ENCODE peak calls at places on chromosomes 12 and 14, in ten cellular contexts. P is heart left ventricle; C is lower lobe of right lung; V is CD8-positive, alpha-beta T cell; N is tibial artery; Z is adrenal gland; X is ovary; Q is testis; L is colonic mucosa; D is GM23338. B is an unnamed sample. For H3K36me3, the result is how much of the 10 kb centered on the place peaks cover.

GRCh38 chr14:66038214-66038977 is 447.8 kb upstream of the CCDC196 start:
- DNase-seq in N (no peak), L (no peak), C (no peak), Z (peak), X (no peak), V (no peak), P (peak), D (peak), Q (peak), B (peak)

GRCh38 chr14:72303930-72304329 is 371.7 kb downstream of the RGS6 start:
- DNase-seq in D (no peak), L (no peak), V (no peak), P (no peak), N (no peak), X (no peak), C (no peak), Z (no peak), Q (no peak), B (no peak)

GRCh38 chr14:88166616-88167015 is 156.5 kb downstream of the KCNK10 start:
- DNase-seq in X (no peak), L (no peak), N (no peak), V (no peak), Z (no peak), P (no peak), Q (no peak), C (no peak), D (no peak), B (no peak)

GRCh38 chr12:84508325-84508861 is 404.2 kb downstream of the SLC6A15 start:
- DNase-seq in X (no peak), L (peak), N (no peak), C (no peak), D (peak), Q (no peak), P (no peak), V (no peak), Z (peak), B (peak)

GRCh38 chr14:71354801-71355200 is 447.5 kb downstream of the PCNX1 start:
- DNase-seq in Q (no peak), Z (no peak), L (no peak), X (no peak), C (no peak), V (no peak), N (no peak), P (no peak), D (peak), B (peak)

GRCh38 chr12:66647034-66647691 is 31.7 kb downstream of the GRIP1 start:
- DNase-seq in V (no peak), Q (no peak), Z (no peak), X (no peak), P (no peak), C (no peak), N (no peak), D (no peak), L (no peak), B (no peak)

GRCh38 chr14:100659345-100660001 is 67.2 kb upstream of the DLK1 start:
- DNase-seq in X (no peak), N (no peak), Q (no peak), L (no peak), V (no peak), D (no peak), Z (no peak), C (no peak), P (no peak), B (no peak)

GRCh38 chr14:23629831-23630396 is 6.2 kb upstream of the DHRS2 start:
- DNase-seq in Q (no peak), V (no peak), D (no peak), N (no peak), C (no peak), X (no peak), L (no peak), Z (no peak), P (no peak), B (no peak)

GRCh38 chr14:72763892-72764291 is 130.0 kb downstream of the DPF3 start:
- DNase-seq in P (no peak), Z (no peak), X (no peak), C (no peak), N (no peak), L (peak), D (peak), Q (no peak), V (no peak), B (no peak)

GRCh38 chr12:49541140-49541861 is 2.5 kb downstream of the KCNH3 start:
- DNase-seq in Q (no peak), D (no peak), Z (peak), P (no peak), X (no peak), V (no peak), L (no peak), C (no peak), N (peak), B (no peak)

GRCh38 chr12:110739488-110739887 is 3.2 kb downstream of the PPP1CC start:
- DNase-seq in V (no peak), L (no peak), Q (no peak), C (no peak), P (no peak), N (no peak), D (no peak), Z (no peak), X (no peak), B (no peak)

GRCh38 chr12:103596981-103597380 is 9.9 kb downstream of the STAB2 start:
- DNase-seq in V (no peak), Z (no peak), Q (no peak), L (no peak), X (no peak), N (no peak), C (no peak), P (no peak), D (no peak), B (no peak)

GRCh38 chr14:44700184-44700583 is 193.1 kb upstream of the FSCB start:
- DNase-seq in L (no peak), N (no peak), Z (no peak), X (no peak), P (no peak), V (no peak), D (no peak), Q (no peak), C (no peak), B (no peak)

GRCh38 chr14:92437729-92438280 is 75.8 kb upstream of the RIN3 start:
- DNase-seq in N (no peak), P (no peak), D (no peak), V (no peak), C (no peak), Z (no peak), Q (no peak), X (no peak), L (no peak), B (no peak)

GRCh38 chr14:96352708-96353107 is 10.4 kb downstream of the ATG2B start:
- DNase-seq in C (no peak), Q (no peak), V (no peak), L (no peak), N (no peak), Z (no peak), D (no peak), P (no peak), X (no peak), B (no peak)

GRCh38 chr14:23379331-23380196 is 2.7 kb downstream of the CMTM5 start:
- DNase-seq in X (peak), V (peak), Z (peak), D (peak), C (peak), P (peak), Q (peak), L (peak), N (no peak), B (no peak)

GRCh38 chr12:53456654-53457366 is 4.9 kb downstream of the PCBP2 start:
- DNase-seq in D (no peak), Q (no peak), L (no peak), Z (no peak), C (no peak), P (no peak), V (no peak), X (no peak), N (no peak), B (no peak)

GRCh38 chr12:66118240-66118891 is 12.2 kb downstream of the LLPH start:
- DNase-seq in V (no peak), Z (no peak), Q (no peak), X (no peak), C (no peak), P (no peak), D (no peak), L (no peak), N (no peak), B (no peak)

GRCh38 chr12:86349196-86349595 is 93.0 kb upstream of the MGAT4C start:
- DNase-seq in L (no peak), V (no peak), Q (no peak), C (no peak), N (no peak), P (no peak), X (no peak), D (no peak), Z (no peak), B (peak)

DNA sequence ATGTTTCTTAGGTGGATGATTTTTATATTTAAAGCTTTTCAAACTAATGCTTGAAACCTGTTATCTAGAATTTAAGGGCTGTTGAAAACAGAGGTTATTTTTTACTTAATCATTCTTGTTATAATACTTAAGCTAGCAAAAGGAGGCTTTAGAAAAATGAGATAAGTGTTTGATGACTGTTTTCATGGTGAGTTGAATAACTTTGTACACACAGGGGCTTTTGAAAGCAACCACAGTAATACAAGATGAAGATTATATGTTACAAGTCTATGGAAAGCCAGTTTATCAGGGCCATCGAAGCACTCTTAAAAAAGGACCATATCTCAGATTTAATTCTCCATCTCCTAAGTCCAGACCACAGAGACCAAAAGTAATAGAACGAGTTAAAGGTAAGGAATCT is 33.3 kb downstream of the KIAA0586 start:
- DNase-seq in X (no peak), Q (no peak), Z (no peak), D (no peak), V (no peak), N (no peak), L (no peak), P (no peak), C (no peak), B (no peak)
- H3K36me3 ChIP-seq in X (under half), Q (under half), Z (under half), D (under half), V (under half), N (half or more), L (under half), P (under half), C (half or more), B (under half)

GRCh38 chr14:74502236-74503019 is 8.9 kb downstream of the ISCA2 start:
- DNase-seq in L (no peak), X (peak), N (no peak), P (no peak), D (peak), Z (peak), Q (peak), V (no peak), C (no peak), B (no peak)
- TF ChIP-seq CTCF in L (peak), X (no peak), N (peak), P (peak), D (peak), Z (no peak), Q (no peak), V (no peak), C (peak), B (no peak)

DNA sequence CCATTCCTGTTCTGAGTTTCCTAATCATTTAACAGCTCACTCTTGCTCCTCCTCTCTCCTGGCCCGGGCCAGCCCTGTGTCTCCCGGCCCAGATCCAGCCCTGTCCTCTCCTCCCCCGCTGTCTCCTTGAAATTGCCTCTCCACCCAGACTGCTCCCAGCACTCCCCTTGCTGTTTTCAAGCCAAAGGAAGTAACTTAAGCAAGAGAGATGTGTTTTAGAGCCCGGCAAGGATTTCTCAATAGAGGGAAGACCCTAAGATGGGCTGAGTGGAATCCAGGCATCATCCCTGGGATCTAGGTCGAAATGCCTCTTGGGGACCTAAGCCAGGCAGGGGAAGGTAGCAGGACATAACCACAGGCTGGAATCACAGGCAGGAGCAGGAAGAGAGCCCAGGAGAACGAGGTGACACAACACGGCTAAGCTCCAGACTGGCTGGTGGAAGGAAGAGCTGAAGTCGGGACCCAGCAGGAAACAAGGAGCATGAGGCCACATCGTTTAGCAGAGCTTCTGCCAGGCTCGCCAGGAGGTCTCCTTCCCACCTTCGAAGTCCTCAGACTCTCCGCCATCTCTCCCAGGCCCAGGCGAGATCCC is 2.0 kb upstream of the LRP1-AS start:
- DNase-seq in P (peak), X (peak), N (peak), V (no peak), D (no peak), L (peak), C (no peak), Z (peak), Q (peak), B (peak)
- H3K36me3 ChIP-seq in P (under half), X (under half), N (under half), V (under half), D (under half), L (under half), C (under half), Z (under half), Q (under half), B (under half)

GRCh38 chr12:10397311-10397710 is 7.5 kb upstream of the KLRK1 start:
- DNase-seq in V (no peak), X (no peak), Q (no peak), Z (no peak), D (no peak), P (no peak), C (no peak), N (no peak), L (peak), B (no peak)

GRCh38 chr12:10405294-10405693 is 4.3 kb downstream of the KLRC4 start:
- DNase-seq in N (no peak), D (no peak), P (no peak), X (no peak), Q (no peak), Z (no peak), V (no peak), L (no peak), C (no peak), B (no peak)

GRCh38 chr12:10398168-10398567 is 8.3 kb upstream of the KLRK1 start:
- DNase-seq in N (no peak), V (no peak), Z (no peak), L (no peak), X (no peak), P (no peak), C (no peak), D (no peak), Q (no peak), B (no peak)

GRCh38 chr12:10404798-10405197 is 4.8 kb downstream of the KLRC4 start:
- DNase-seq in N (no peak), X (no peak), P (no peak), L (no peak), D (no peak), Z (no peak), V (no peak), C (no peak), Q (no peak), B (no peak)

DNA sequence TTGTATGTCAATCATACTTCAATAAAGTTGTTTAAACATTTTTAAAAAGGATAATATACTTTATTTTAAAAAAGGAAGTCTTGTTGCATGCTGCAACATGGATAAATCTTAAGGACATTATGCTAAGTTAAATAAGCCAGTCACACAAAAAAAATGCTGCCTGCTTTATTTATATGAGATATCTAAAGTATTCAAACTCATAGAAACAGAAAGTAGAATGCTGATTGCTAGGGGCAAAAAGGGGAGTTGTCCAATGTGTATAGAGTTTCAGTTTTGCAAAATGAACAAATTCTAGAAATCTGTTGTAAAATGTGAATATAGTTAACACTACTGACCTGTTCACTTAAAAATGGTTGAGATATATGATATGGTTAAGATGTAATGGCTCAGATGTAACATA is 8.7 kb downstream of the KLRC4 start:
- DNase-seq in Q (no peak), D (no peak), P (no peak), Z (no peak), V (no peak), L (no peak), C (no peak), N (no peak), X (no peak), B (no peak)
- TF ChIP-seq CTCF in Q (no peak), D (no peak), P (no peak), Z (no peak), V (no peak), L (no peak), C (no peak), N (no peak), X (no peak), B (no peak)

GRCh38 chr12:117240356-117240755 is 50.1 kb upstream of the FBXO21 start:
- DNase-seq in Q (peak), Z (no peak), D (no peak), P (no peak), L (no peak), V (no peak), X (no peak), N (no peak), C (no peak), B (no peak)

GRCh38 chr12:117243488-117243887 is 53.2 kb upstream of the FBXO21 start:
- DNase-seq in X (no peak), Q (no peak), C (no peak), L (no peak), P (no peak), V (no peak), D (no peak), N (no peak), Z (no peak), B (no peak)

GRCh38 chr12:117236456-117237001 is 46.3 kb upstream of the FBXO21 start:
- DNase-seq in Z (peak), X (peak), P (peak), V (peak), C (peak), N (peak), D (peak), L (peak), Q (peak), B (peak)

DNA sequence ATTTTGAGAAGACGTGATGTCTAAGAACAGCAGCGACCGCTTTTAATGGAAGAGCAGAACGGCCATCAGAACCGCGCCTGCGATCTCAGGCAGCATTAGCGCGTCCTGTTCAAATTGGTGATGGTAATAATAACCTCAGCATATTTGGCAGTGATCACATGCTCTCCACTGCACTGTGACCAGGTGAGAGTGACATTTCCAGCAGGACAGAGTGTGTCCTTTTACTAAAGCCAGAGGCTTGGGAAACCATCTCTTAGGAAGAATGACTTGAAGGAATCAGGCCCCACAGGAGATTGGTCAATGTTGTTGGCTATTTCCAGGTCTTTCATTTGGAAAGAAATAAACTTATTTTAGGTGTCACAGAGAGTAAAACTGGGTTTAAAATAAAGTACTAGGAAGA is 51.4 kb upstream of the FBXO21 start:
- DNase-seq in D (no peak), L (no peak), P (no peak), V (no peak), X (no peak), C (no peak), N (no peak), Z (no peak), Q (no peak), B (no peak)
- H3K36me3 ChIP-seq in D (under half), L (under half), P (under half), V (under half), X (under half), C (under half), N (under half), Z (under half), Q (under half), B (under half)

GRCh38 chr14:54362759-54363437 is 33.9 kb upstream of the CDKN3 start:
- DNase-seq in X (no peak), P (no peak), D (no peak), V (no peak), Z (no peak), C (no peak), N (no peak), L (no peak), Q (no peak), B (no peak)

GRCh38 chr14:54369343-54369742 is 27.5 kb upstream of the CDKN3 start:
- DNase-seq in Z (no peak), P (no peak), C (no peak), V (no peak), D (no peak), L (no peak), X (no peak), N (no peak), Q (no peak), B (no peak)

GRCh38 chr14:54370323-54371125 is 26.3 kb upstream of the CDKN3 start:
- DNase-seq in L (no peak), N (no peak), Q (no peak), V (no peak), C (no peak), X (no peak), D (no peak), P (no peak), Z (no peak), B (no peak)

GRCh38 chr14:54364555-54365415 is 32.0 kb upstream of the CDKN3 start:
- DNase-seq in Q (no peak), P (peak), V (no peak), N (peak), L (no peak), X (no peak), D (no peak), C (no peak), Z (peak), B (no peak)

GRCh38 chr14:54366726-54367707 is 29.8 kb upstream of the CDKN3 start:
- DNase-seq in N (no peak), C (no peak), Q (peak), L (peak), V (no peak), X (no peak), Z (peak), P (no peak), D (peak), B (peak)
- TF ChIP-seq CTCF in N (peak), C (peak), Q (no peak), L (peak), V (peak), X (no peak), Z (no peak), P (peak), D (peak), B (peak)

DNA sequence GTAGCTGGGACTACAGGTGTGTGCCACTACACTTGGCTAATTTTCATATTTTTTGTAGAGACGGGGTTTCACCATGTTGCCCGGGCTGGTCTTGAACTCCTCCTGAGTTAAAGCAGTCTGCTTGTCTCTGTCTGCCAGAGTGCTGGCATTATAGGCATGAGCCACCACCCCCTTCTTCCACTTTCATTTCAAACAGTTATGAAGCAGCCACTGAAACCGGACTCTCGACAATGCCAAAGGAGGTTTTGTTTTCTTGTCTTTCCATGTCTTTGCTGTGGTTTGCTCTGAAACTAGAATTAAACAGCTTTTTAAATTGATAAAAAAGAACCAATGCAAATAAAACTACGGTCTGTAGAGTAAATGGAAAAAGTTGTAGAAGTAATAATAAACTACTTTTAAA is 30.4 kb downstream of the RAP1B start:
- DNase-seq in P (no peak), Q (no peak), L (no peak), D (no peak), N (no peak), V (no peak), C (no peak), Z (no peak), X (no peak), B (no peak)
- H3K36me3 ChIP-seq in P (under half), Q (under half), L (under half), D (under half), N (under half), V (under half), C (under half), Z (under half), X (under half), B (under half)

GRCh38 chr12:124454735-124455134 is 112.7 kb downstream of the NCOR2 start:
- DNase-seq in V (no peak), Q (no peak), D (no peak), Z (no peak), L (no peak), P (no peak), C (no peak), X (no peak), N (no peak), B (no peak)

GRCh38 chr12:124455336-124455735 is 112.1 kb downstream of the NCOR2 start:
- DNase-seq in Q (no peak), D (no peak), L (no peak), V (no peak), Z (no peak), P (no peak), X (no peak), N (no peak), C (no peak), B (no peak)

GRCh38 chr12:124452576-124453391 is 114.6 kb downstream of the NCOR2 start:
- DNase-seq in Q (no peak), L (no peak), D (no peak), V (no peak), P (no peak), X (no peak), N (peak), Z (no peak), C (no peak), B (no peak)

GRCh38 chr12:124454352-124454725 is 113.1 kb downstream of the NCOR2 start:
- DNase-seq in C (no peak), Z (no peak), V (no peak), Q (no peak), L (no peak), N (no peak), D (no peak), X (no peak), P (no peak), B (no peak)

GRCh38 chr12:124453419-124454351 is 113.7 kb downstream of the NCOR2 start:
- DNase-seq in V (peak), D (no peak), Z (peak), P (peak), X (no peak), C (peak), N (peak), Q (no peak), L (peak), B (peak)
- TF ChIP-seq CTCF in V (no peak), D (no peak), Z (no peak), P (no peak), X (no peak), C (peak), N (no peak), Q (no peak), L (no peak), B (no peak)

B was measured in mucosa of descending colon.